ENCODE peak calls at places on chromosomes 16 and 17, in five cellular contexts. Q, C, N, D and G are unnamed samples.

GRCh38 chr16:67326472-67327309 is at the start of the genes KCTD19 and LRRC36:
- DNase-seq in C (peak), N (no peak), D (no peak), Q (peak), G (peak)

GRCh38 chr17:51152766-51153209 is 571 bp upstream of the NME1 start:
- DNase-seq in Q (no peak), D (no peak), N (no peak), C (no peak), G (peak)

GRCh38 chr16:68470461-68471150 is 22.3 kb upstream of the SMPD3 start:
- DNase-seq in D (no peak), C (no peak), N (no peak), Q (no peak), G (no peak)

GRCh38 chr16:68475071-68475470 is 26.8 kb upstream of the SMPD3 start:
- DNase-seq in N (no peak), Q (no peak), D (peak), C (no peak), G (no peak)

GRCh38 chr17:72954595-72954994 is 137.9 kb downstream of the SLC39A11 start:
- DNase-seq in C (no peak), D (no peak), Q (no peak), N (no peak), G (no peak)

GRCh38 chr17:33436321-33436720 is 143.2 kb upstream of the ASIC2 start:
- DNase-seq in D (no peak), C (no peak), N (no peak), Q (no peak), G (no peak)

GRCh38 chr16:11136600-11136999 is 119.4 kb downstream of the SOCS1 start:
- DNase-seq in N (no peak), C (peak), D (peak), Q (no peak), G (no peak)

GRCh38 chr17:64024781-64025731 is 4.6 kb upstream of the ICAM2 start:
- DNase-seq in N (peak), C (no peak), Q (no peak), D (no peak), G (no peak)

GRCh38 chr17:79191270-79191934 is 116.8 kb downstream of the ENGASE start:
- DNase-seq in C (no peak), N (no peak), Q (no peak), D (no peak), G (no peak)

GRCh38 chr17:78780852-78781338 is 1.2 kb downstream of the CYTH1 start:
- DNase-seq in N (peak), C (no peak), Q (no peak), D (no peak), G (no peak)

GRCh38 chr16:84508502-84508901 is 4.0 kb upstream of the MEAK7 start:
- DNase-seq in N (peak), D (no peak), Q (no peak), C (no peak), G (no peak)

GRCh38 chr17:73292031-73292531 is 19.7 kb downstream of the CDC42EP4 start:
- DNase-seq in D (peak), N (no peak), C (peak), Q (no peak), G (peak)

GRCh38 chr16:55502801-55503366 is 6.0 kb upstream of the LPCAT2 start:
- DNase-seq in N (no peak), C (peak), Q (no peak), D (peak), G (peak)

GRCh38 chr17:76054112-76054476 is 18.2 kb downstream of the SRP68 start:
- DNase-seq in C (no peak), N (no peak), Q (no peak), D (no peak), G (no peak)

GRCh38 chr16:83200005-83200779 is 573.4 kb downstream of the CDH13 start:
- DNase-seq in N (no peak), Q (no peak), C (peak), D (no peak), G (no peak)

GRCh38 chr17:70171159-70171558 is 1.8 kb downstream of the KCNJ2 start:
- DNase-seq in C (no peak), Q (no peak), N (no peak), D (no peak), G (no peak)

GRCh38 chr16:17519041-17519440 is 48.3 kb upstream of the XYLT1 start:
- DNase-seq in C (no peak), N (no peak), Q (no peak), D (no peak), G (no peak)

GRCh38 chr17:78276098-78276497 is 44.7 kb downstream of the TMEM235 start:
- DNase-seq in D (no peak), C (no peak), Q (no peak), N (no peak), G (no peak)

GRCh38 chr16:360698-361336 is 8.3 kb upstream of the AXIN1 start:
- DNase-seq in D (no peak), C (no peak), N (no peak), Q (no peak), G (no peak)

GRCh38 chr16:27382187-27382855 is 19.7 kb upstream of the IL21R start:
- DNase-seq in Q (no peak), D (no peak), N (no peak), C (no peak), G (no peak)